ENCODE peak calls at places on chromosome 10, in four cellular contexts. A, M, X and Y are unnamed samples. For H3K4me1, the result is how much of the 10 kb centered on the place peaks cover.

GRCh38 chr10:30056767-30057355 is 2.5 kb downstream of the JCAD start:
- DNase-seq in A (peak), M (no peak), X (no peak), Y (no peak)

GRCh38 chr10:514137-514671 is 175.3 kb downstream of the DIP2C start:
- DNase-seq in M (no peak), A (no peak), X (no peak), Y (no peak)

GRCh38 chr10:125605167-125605566 is 77.8 kb downstream of the TEX36 start:
- DNase-seq in M (peak), A (no peak), X (no peak), Y (no peak)

GRCh38 chr10:21823617-21824016 is 179.9 kb downstream of the DNAJC1 start:
- DNase-seq in A (no peak), M (no peak), X (no peak), Y (no peak)

GRCh38 chr10:7795605-7796004 is 7.6 kb downstream of the ATP5F1C start:
- DNase-seq in A (no peak), M (peak), X (no peak), Y (no peak)

GRCh38 chr10:14658331-14659122 is 116.2 kb downstream of the FAM107B start:
- DNase-seq in M (peak), X (no peak), A (no peak), Y (peak)

GRCh38 chr10:95663496-95663895 is 7.0 kb upstream of the ALDH18A1 start:
- DNase-seq in X (no peak), A (no peak), M (no peak), Y (no peak)

GRCh38 chr10:22427101-22427500 is 81.8 kb downstream of the SPAG6 start:
- DNase-seq in X (no peak), A (no peak), M (peak), Y (peak)

GRCh38 chr10:69723653-69724052 is 78.1 kb upstream of the COL13A1 start:
- DNase-seq in M (no peak), A (no peak), X (no peak), Y (no peak)

GRCh38 chr10:68792115-68792514 is 35.2 kb upstream of the STOX1 start:
- DNase-seq in X (no peak), M (no peak), A (no peak), Y (no peak)

GRCh38 chr10:26292058-26292457 is 75.5 kb downstream of the GAD2 start:
- DNase-seq in X (no peak), A (peak), M (no peak), Y (no peak)

GRCh38 chr10:6151087-6151977 is 51.4 kb upstream of the PFKFB3 start:
- DNase-seq in M (peak), X (peak), A (peak), Y (no peak)

GRCh38 chr10:79342295-79342761 is 4.9 kb upstream of the PPIF start:
- DNase-seq in X (no peak), A (no peak), M (no peak), Y (no peak)

GRCh38 chr10:80108576-80109239 is 23.8 kb upstream of the PLAC9 start:
- DNase-seq in M (no peak), X (no peak), A (peak), Y (no peak)

GRCh38 chr10:125222515-125222914 is 62.2 kb upstream of the CTBP2 start:
- DNase-seq in A (no peak), X (peak), M (no peak), Y (no peak)

GRCh38 chr10:28881483-28881882 is 204.2 kb downstream of the BAMBI start:
- DNase-seq in X (no peak), A (no peak), M (no peak), Y (no peak)

GRCh38 chr10:60907972-60908371 is 36.0 kb downstream of the RHOBTB1 start:
- DNase-seq in X (no peak), A (no peak), M (no peak), Y (no peak)

GRCh38 chr10:119412831-119413737 is 129.4 kb downstream of the RGS10 start:
- DNase-seq in X (no peak), M (peak), A (peak), Y (no peak)

GRCh38 chr10:32239770-32240169 is 107.2 kb downstream of the EPC1 start:
- DNase-seq in M (peak), A (no peak), X (no peak), Y (peak)

GRCh38 chr10:98055875-98056516 is 25.6 kb upstream of the CRTAC1 start:
- DNase-seq in M (peak), X (peak), A (peak), Y (peak)

GRCh38 chr10:89115876-89116627 is 91.1 kb downstream of the CH25H start:
- DNase-seq in A (no peak), M (peak), X (no peak), Y (peak)

GRCh38 chr10:116049158-116049557 is 223.8 kb downstream of the GFRA1 start:
- DNase-seq in M (no peak), A (no peak), X (no peak), Y (no peak)

GRCh38 chr10:63068246-63068645 is 64.9 kb upstream of the NRBF2 start:
- DNase-seq in X (no peak), A (no peak), M (no peak), Y (peak)

GRCh38 chr10:78178940-78179339 is 145.3 kb downstream of the RPS24 start:
- DNase-seq in A (no peak), X (no peak), M (peak), Y (peak)

GRCh38 chr10:49290131-49290530 is 8.8 kb upstream of the C10orf71 start:
- DNase-seq in X (no peak), M (no peak), A (no peak), Y (no peak)

GRCh38 chr10:88934900-88935672 is 17.5 kb downstream of the ACTA2 start:
- DNase-seq in X (peak), A (peak), M (peak), Y (peak)

GRCh38 chr10:49113741-49114141 is 1.6 kb downstream of the VSTM4 start:
- DNase-seq in M (peak), X (peak), A (no peak), Y (no peak)

GRCh38 chr10:127880557-127880956 is 12.2 kb downstream of the CLRN3 start:
- DNase-seq in M (no peak), X (peak), A (no peak), Y (no peak)

GRCh38 chr10:84097787-84098353 is 41.4 kb upstream of the GHITM start:
- DNase-seq in M (no peak), X (no peak), A (peak), Y (no peak)

GRCh38 chr10:35639651-35640311 is 2.3 kb downstream of the FZD8 start:
- DNase-seq in M (peak), X (peak), A (peak), Y (peak)

GRCh38 chr10:104351067-104351681 is 2.5 kb upstream of the CFAP58 start:
- DNase-seq in A (no peak), X (no peak), M (peak), Y (peak)

GRCh38 chr10:25867321-25867720 is 66.7 kb upstream of the MYO3A start:
- DNase-seq in A (no peak), M (peak), X (no peak), Y (no peak)

GRCh38 chr10:44990302-44990655 is 10.4 kb upstream of the ZNF22 start:
- DNase-seq in A (peak), X (peak), M (no peak), Y (no peak)

GRCh38 chr10:44990965-44991364 is 9.8 kb upstream of the ZNF22 start:
- DNase-seq in X (no peak), A (no peak), M (no peak), Y (no peak)

GRCh38 chr10:44992732-44993225 is 7.9 kb upstream of the ZNF22 start:
- DNase-seq in X (no peak), A (no peak), M (no peak), Y (no peak)

GRCh38 chr10:44992070-44992731 is 8.5 kb upstream of the ZNF22 start:
- DNase-seq in M (no peak), X (no peak), A (no peak), Y (no peak)

DNA sequence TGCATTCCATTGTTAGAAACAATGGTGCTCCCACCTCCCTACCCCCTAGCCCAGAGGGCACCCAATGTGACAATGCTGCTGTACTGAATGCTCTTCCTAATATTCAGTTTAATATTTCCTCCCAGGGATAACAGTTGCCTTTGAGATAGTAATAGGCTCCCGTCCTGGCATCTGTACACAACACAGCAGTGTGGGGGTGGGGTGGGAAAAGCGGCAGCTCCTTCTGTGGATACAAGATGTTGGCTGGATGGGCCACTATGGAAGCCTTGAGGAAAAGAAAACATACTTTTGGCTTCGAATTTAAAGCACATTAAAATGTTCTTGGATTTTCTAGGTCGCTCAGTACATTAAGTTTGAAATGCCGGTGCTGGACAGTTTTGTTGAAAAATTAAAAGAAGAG is 9.2 kb upstream of the ZNF22 start:
- DNase-seq in X (no peak), A (no peak), M (no peak), Y (no peak)
- H3K4me1 ChIP-seq in X (under half), A (under half), M (under half), Y (under half)

GRCh38 chr10:113916053-113916452 is 61.6 kb downstream of the NHLRC2 start:
- DNase-seq in M (no peak), A (no peak), X (no peak), Y (no peak)
- H3K27ac ChIP-seq in M (no peak), A (no peak), X (no peak), Y (no peak)

GRCh38 chr10:42866115-42866995 is 83.8 kb downstream of the BMS1 start:
- DNase-seq in X (peak), A (peak), M (peak), Y (peak)
- TF ChIP-seq EZH2 in X (peak), A (no peak), M (no peak), Y (no peak)

GRCh38 chr10:130141038-130141437 is 4.8 kb downstream of the GLRX3 start:
- DNase-seq in X (no peak), A (no peak), M (no peak), Y (no peak)
- H3K4me1 ChIP-seq in X (under half), A (under half), M (under half), Y (under half)

GRCh38 chr10:106830466-106830865 is 334.0 kb downstream of the SORCS1 start:
- DNase-seq in M (no peak), X (no peak), A (no peak), Y (no peak)

GRCh38 chr10:106825996-106826395 is 338.5 kb downstream of the SORCS1 start:
- DNase-seq in M (no peak), A (no peak), X (no peak), Y (no peak)
- H3K27ac ChIP-seq in M (no peak), A (no peak), X (no peak), Y (no peak)

GRCh38 chr10:100723180-100723579 is 22.2 kb upstream of the PAX2 start:
- DNase-seq in X (no peak), A (no peak), M (no peak), Y (no peak)

GRCh38 chr10:100725041-100725440 is 20.3 kb upstream of the PAX2 start:
- DNase-seq in M (peak), X (peak), A (no peak), Y (no peak)

GRCh38 chr10:100725869-100726426 is 19.4 kb upstream of the PAX2 start:
- DNase-seq in A (no peak), X (no peak), M (no peak), Y (no peak)

GRCh38 chr10:100724531-100725027 is 20.8 kb upstream of the PAX2 start:
- DNase-seq in X (peak), M (no peak), A (no peak), Y (no peak)

DNA sequence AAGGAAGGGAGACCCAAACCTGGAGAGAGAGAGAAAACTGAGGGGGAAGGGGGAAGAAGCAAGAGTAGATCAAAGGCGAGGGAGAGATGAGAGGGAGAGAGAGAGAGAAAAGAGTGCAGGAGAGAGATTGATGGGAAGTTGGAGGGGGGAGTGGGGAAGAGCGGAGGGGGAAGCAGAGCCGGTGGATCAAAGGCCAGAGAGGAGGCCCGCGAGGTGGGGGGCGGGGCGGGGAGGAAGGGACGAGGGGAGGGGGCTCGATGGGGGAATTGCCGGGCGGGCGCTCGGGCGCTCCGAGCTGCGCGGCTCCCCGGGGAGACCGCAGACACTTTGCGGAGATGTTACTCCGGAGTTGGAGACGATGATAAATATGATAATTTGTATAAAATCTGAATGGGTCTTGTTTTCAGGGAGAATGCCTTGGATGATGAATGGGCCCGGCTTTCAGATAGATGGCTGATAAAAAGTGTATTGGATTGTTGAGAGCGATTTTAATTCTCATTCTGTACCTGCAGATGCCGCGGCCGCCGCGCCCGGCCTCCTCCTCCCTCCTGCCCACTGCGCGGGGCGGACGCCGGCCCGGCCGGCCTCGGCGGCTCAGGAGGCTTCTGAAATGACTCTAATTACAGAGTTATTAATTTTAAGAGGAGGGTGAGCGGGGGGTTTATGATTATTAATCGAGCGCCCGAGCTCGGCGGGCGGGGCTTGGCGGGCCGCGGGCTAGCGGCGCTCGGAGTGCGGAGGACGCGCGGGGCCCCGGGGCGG is 21.4 kb upstream of the PAX2 start:
- DNase-seq in A (peak), X (peak), M (no peak), Y (no peak)
- TF ChIP-seq EZH2 in A (peak), X (peak), M (peak), Y (no peak)

DNA sequence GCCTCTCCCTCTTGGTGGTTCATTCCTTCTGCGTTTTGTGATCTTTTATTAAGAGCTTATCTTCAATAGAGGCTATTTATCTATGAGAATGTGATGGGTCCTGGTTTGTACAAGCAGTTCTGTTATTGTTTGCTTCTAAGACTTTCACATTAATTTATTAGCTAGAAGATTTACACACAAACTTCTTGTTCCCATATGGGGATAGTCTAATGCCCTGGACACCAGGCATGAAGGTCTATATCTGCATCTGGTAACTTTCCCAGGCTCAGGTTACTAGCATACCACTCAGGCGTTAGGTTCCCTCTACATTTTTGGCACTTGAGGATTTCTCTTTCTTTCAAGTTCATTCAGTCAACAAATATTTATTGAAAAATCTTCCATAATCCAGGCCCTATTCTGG is 7.7 kb downstream of the XPNPEP1 start:
- DNase-seq in A (no peak), M (peak), X (no peak), Y (no peak)
- H3K4me1 ChIP-seq in A (under half), M (under half), X (under half), Y (under half)

DNA sequence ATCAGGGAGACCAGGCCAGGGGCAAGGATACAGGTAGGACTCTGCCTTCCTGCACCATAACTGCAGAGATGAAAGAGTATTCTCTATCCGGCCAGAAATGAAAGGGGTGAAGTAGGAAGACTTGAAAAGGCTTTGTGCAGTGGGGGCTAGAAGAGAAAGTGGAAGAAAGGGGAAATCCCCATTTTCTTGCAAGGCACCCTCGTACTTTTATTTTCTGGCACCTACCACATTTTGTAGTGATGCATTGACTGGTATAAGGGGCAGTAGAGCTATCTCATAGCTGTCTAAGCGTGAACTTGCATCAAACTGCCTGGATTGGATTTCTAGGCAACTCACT is 752 bp upstream of the CAMK2G start:
- DNase-seq in X (no peak), M (no peak), A (no peak), Y (no peak)
- H3K27ac ChIP-seq in X (no peak), M (no peak), A (no peak), Y (no peak)

GRCh38 chr10:100688201-100688600 is 57.2 kb upstream of the PAX2 start:
- DNase-seq in A (no peak), M (no peak), X (no peak), Y (no peak)

GRCh38 chr10:100684688-100685235 is 60.6 kb upstream of the PAX2 start:
- DNase-seq in A (peak), X (no peak), M (no peak), Y (no peak)

GRCh38 chr10:100685331-100685730 is 60.1 kb upstream of the PAX2 start:
- DNase-seq in X (no peak), M (no peak), A (no peak), Y (no peak)

GRCh38 chr10:100683545-100684127 is 61.7 kb upstream of the PAX2 start:
- DNase-seq in X (no peak), M (no peak), A (no peak), Y (no peak)

DNA sequence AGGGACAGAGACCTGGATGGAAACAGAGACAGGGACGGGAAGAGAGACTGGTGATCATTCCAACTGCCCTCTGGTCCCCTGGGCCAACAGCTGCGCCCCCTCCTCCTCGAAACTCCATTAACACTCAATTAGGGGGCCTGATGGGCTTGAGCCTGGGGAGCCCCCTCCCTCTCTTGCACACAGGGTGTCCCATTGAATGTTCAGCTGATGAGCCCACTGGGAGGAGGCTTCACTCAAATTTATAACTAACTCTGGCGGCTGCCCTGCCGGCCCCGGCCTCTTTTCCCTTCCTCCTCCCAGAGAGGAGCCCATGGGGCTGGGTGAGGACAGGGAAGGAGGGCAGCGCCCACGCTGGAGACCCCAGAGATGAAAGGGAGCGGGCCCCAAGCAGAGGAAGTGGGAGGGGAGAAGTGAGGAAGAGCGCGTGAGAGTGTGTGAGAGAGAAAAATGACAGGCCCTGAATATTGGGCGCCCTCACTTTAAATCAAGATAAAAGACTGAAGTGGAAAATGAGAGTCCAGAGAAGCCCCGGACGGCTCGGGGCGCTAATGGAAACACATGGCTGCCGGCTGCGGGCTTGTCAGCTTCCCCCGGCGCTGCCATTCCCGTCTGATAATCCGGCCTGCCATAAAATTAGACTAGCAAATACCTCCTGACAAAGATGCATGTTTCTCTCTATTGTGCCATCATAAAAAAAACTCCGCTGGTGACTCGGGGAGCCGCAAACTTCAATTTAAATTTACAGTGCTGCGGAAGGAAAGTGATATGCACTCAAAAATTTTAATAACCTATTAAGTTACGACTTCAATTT is 58.0 kb upstream of the PAX2 start:
- DNase-seq in A (peak), M (no peak), X (no peak), Y (no peak)
- TF ChIP-seq EZH2 in A (peak), M (no peak), X (no peak), Y (no peak)

DNA sequence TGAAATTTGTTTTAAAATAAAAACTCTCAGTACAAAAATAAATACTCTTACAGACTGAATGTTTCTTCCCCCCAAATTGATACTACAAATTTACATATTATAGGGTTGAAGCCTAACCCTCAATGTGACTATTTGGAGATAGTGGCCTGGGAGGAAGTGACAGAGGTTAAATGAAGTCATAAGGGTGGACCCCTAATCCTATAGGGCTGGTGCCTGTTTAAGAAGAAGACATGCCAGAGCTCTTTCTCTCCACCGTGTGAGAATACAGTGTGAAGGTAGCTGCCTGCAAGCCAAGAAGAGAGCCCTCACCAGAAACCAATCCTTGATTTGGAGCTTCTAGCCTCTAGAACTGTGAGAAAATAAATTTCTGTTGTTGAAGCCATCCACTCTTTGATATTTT is 67.6 kb downstream of the MCU start:
- DNase-seq in X (no peak), M (no peak), A (no peak), Y (no peak)
- H3K4me1 ChIP-seq in X (under half), M (under half), A (under half), Y (under half)